ENCODE peak calls at places on chromosomes 5 and 9, in four cellular contexts. T is activated T-helper 1 cell treated with Interleukin-2 at 50 U/mL for 16 hours, L is HL-60, I is ACHN. K is an unnamed sample.

GRCh38 chr5:149667084-149667826 is 62.9 kb upstream of the PPARGC1B start:
- DNase-seq in L (no peak), I (peak), T (no peak), K (no peak)

GRCh38 chr5:108650997-108651396 is 96.7 kb upstream of the FER start:
- DNase-seq in L (no peak), I (no peak), T (no peak), K (no peak)

GRCh38 chr9:109914280-109915027 is 134.5 kb downstream of the PALM2AKAP2 start:
- DNase-seq in I (peak), T (no peak), L (no peak), K (no peak)

GRCh38 chr5:73256462-73257260 is 83.7 kb downstream of the TMEM174 start:
- DNase-seq in L (no peak), T (no peak), I (no peak), K (no peak)

GRCh38 chr5:132190161-132190817 is 37.4 kb downstream of the P4HA2 start:
- DNase-seq in I (peak), T (no peak), L (peak), K (peak)

GRCh38 chr5:170100051-170100943 is 5.4 kb upstream of the FOXI1 start:
- DNase-seq in T (peak), I (peak), L (peak), K (peak)

GRCh38 chr9:110099236-110099741 is 108.7 kb downstream of the C9orf152 start:
- DNase-seq in L (no peak), T (no peak), I (no peak), K (peak)

GRCh38 chr9:91166796-91167366 is 194.8 kb downstream of the AUH start:
- DNase-seq in L (no peak), I (no peak), T (no peak), K (no peak)

GRCh38 chr5:34699155-34700077 is 43.3 kb downstream of the RAI14 start:
- DNase-seq in T (no peak), L (no peak), I (no peak), K (no peak)

GRCh38 chr9:134814598-134815215 is 65.9 kb upstream of the FCN2 start:
- DNase-seq in I (no peak), L (no peak), T (no peak), K (no peak)

GRCh38 chr5:168426864-168427172 is 59.5 kb upstream of the RARS1 start:
- DNase-seq in T (no peak), L (no peak), I (no peak), K (no peak)

GRCh38 chr9:68560131-68560844 is 19.6 kb upstream of the TMEM252 start:
- DNase-seq in T (no peak), I (peak), L (peak), K (peak)

GRCh38 chr5:58088941-58089340 is 370.9 kb downstream of the PLK2 start:
- DNase-seq in I (no peak), T (no peak), L (no peak), K (no peak)

GRCh38 chr9:134187821-134188420 is 23.6 kb upstream of the RNU6ATAC start:
- DNase-seq in T (no peak), I (no peak), L (no peak), K (no peak)

GRCh38 chr5:103066346-103066745 is 53.6 kb downstream of the GIN1 start:
- DNase-seq in T (no peak), L (no peak), I (no peak), K (no peak)

GRCh38 chr5:164376840-164377239 is 871.4 kb downstream of the MAT2B start:
- DNase-seq in I (no peak), T (no peak), L (no peak), K (no peak)

GRCh38 chr5:56161446-56161838 is 71.7 kb downstream of the ANKRD55 start:
- DNase-seq in I (no peak), L (no peak), T (no peak), K (no peak)

GRCh38 chr9:76322810-76323209 is 71.4 kb downstream of the RFK start:
- DNase-seq in T (no peak), L (no peak), I (no peak), K (no peak)

GRCh38 chr5:148805323-148806290 is 20.8 kb upstream of the ADRB2 start:
- DNase-seq in L (peak), I (peak), T (no peak), K (no peak)

GRCh38 chr5:5199460-5199859 is 59.3 kb downstream of the ADAMTS16 start:
- DNase-seq in T (no peak), L (no peak), I (no peak), K (no peak)

GRCh38 chr5:179187229-179187678 is 127.1 kb downstream of the ZNF354C start:
- DNase-seq in I (no peak), L (no peak), T (no peak), K (no peak)

GRCh38 chr5:36689225-36689624 is 82.8 kb downstream of the SLC1A3 start:
- DNase-seq in T (no peak), I (no peak), L (no peak), K (no peak)

GRCh38 chr9:22049411-22049810 is 40.3 kb upstream of the CDKN2B start:
- DNase-seq in T (no peak), L (no peak), I (peak), K (no peak)

GRCh38 chr5:86232246-86232645 is 385.5 kb upstream of the COX7C start:
- DNase-seq in L (no peak), I (no peak), T (no peak), K (peak)

GRCh38 chr5:55363861-55364260 is 56.1 kb downstream of the MTREX start:
- DNase-seq in L (no peak), T (no peak), I (no peak), K (no peak)

GRCh38 chr9:13568851-13569618 is 289.5 kb upstream of the MPDZ start:
- DNase-seq in L (no peak), T (no peak), I (peak), K (peak)

GRCh38 chr5:164518049-164518740 is 1012.8 kb downstream of the MAT2B start:
- DNase-seq in T (no peak), L (no peak), I (no peak), K (no peak)

GRCh38 chr9:136538599-136539426 is 7.0 kb downstream of the NOTCH1 start:
- DNase-seq in T (peak), I (no peak), L (no peak), K (no peak)

GRCh38 chr5:128597151-128597550 is 59.1 kb upstream of the FBN2 start:
- DNase-seq in L (no peak), T (no peak), I (no peak), K (no peak)

GRCh38 chr9:127418037-127418471 is 6.1 kb upstream of the ZNF79 start:
- DNase-seq in T (no peak), I (peak), L (no peak), K (peak)

GRCh38 chr9:93037476-93037971 is 21.0 kb upstream of the SUSD3 start:
- DNase-seq in I (no peak), T (no peak), L (peak), K (no peak)

GRCh38 chr9:69254223-69254622 is 70.8 kb upstream of the ENTREP1 start:
- DNase-seq in T (no peak), I (no peak), L (no peak), K (no peak)

GRCh38 chr9:69313175-69313574 is 11.8 kb upstream of the ENTREP1 start:
- DNase-seq in T (no peak), L (no peak), I (no peak), K (no peak)

GRCh38 chr5:76855961-76856360 is 6.1 kb downstream of the S100Z start:
- DNase-seq in I (no peak), T (peak), L (peak), K (no peak)

GRCh38 chr5:74105126-74105780 is 479.3 kb downstream of the ARHGEF28 start:
- DNase-seq in L (no peak), I (no peak), T (no peak), K (no peak)

GRCh38 chr5:145660897-145661650 is 174.1 kb downstream of the PRELID2 start:
- DNase-seq in I (no peak), T (no peak), L (no peak), K (no peak)

GRCh38 chr5:155004138-155004744 is 9.3 kb upstream of the KIF4B start:
- DNase-seq in T (no peak), I (peak), L (no peak), K (no peak)

K was measured in NCI-H146.